ENCODE peak calls at places on chromosomes 11 and 22, in four cellular contexts. N, U, A and J are unnamed samples.

GRCh38 chr11:113683481-113684046 is 22.5 kb downstream of the TMPRSS5 start:
- DNase-seq in N (no peak), U (no peak), A (no peak), J (no peak)

GRCh38 chr11:119363874-119364590 is 17.5 kb downstream of the USP2 start:
- DNase-seq in N (no peak), U (no peak), A (peak), J (no peak)

GRCh38 chr22:36726007-36726380 is 22.4 kb upstream of the CACNG2 start:
- DNase-seq in N (no peak), U (no peak), A (no peak), J (no peak)

GRCh38 chr11:121117753-121118152 is 16.7 kb downstream of the TECTA start:
- DNase-seq in N (no peak), U (no peak), A (no peak), J (no peak)

GRCh38 chr11:86228967-86229330 is 15.6 kb upstream of the EED start:
- DNase-seq in N (no peak), U (no peak), A (no peak), J (no peak)

GRCh38 chr11:28089378-28089777 is 18.6 kb downstream of the KIF18A start:
- DNase-seq in N (peak), U (no peak), A (no peak), J (no peak)

GRCh38 chr22:44683237-44683636 is 18.8 kb upstream of the PRR5 start:
- DNase-seq in N (no peak), U (no peak), A (no peak), J (peak)

GRCh38 chr22:35191412-35191811 is 65.9 kb upstream of the HMGXB4 start:
- DNase-seq in N (peak), U (peak), A (no peak), J (no peak)

GRCh38 chr11:76592025-76592914 is 78.3 kb downstream of the LRRC32 start:
- DNase-seq in N (no peak), U (no peak), A (no peak), J (no peak)

GRCh38 chr11:19790831-19791552 is 78.4 kb downstream of the NAV2 start:
- DNase-seq in N (no peak), U (no peak), A (no peak), J (peak)

GRCh38 chr11:128848815-128849455 is 18.2 kb downstream of the KCNJ1 start:
- DNase-seq in N (peak), U (peak), A (peak), J (no peak)

GRCh38 chr22:28310299-28310698 is 369.3 kb downstream of the TTC28 start:
- DNase-seq in N (no peak), U (peak), A (no peak), J (no peak)

GRCh38 chr11:39678996-39679395 is 1780.5 kb downstream of the LRRC4C start:
- DNase-seq in N (no peak), U (no peak), A (no peak), J (no peak)

GRCh38 chr11:12237381-12237784 is 127.0 kb downstream of the MICAL2 start:
- DNase-seq in N (no peak), U (no peak), A (no peak), J (no peak)

GRCh38 chr22:36548606-36549005 is 19.6 kb upstream of the EIF3D start:
- DNase-seq in N (no peak), U (no peak), A (no peak), J (no peak)

GRCh38 chr22:50184541-50185383 is 951 bp upstream of the TRABD start:
- DNase-seq in N (no peak), U (no peak), A (no peak), J (no peak)

GRCh38 chr11:70255717-70256116 is 14.8 kb upstream of the PPFIA1 start:
- DNase-seq in N (no peak), U (no peak), A (no peak), J (no peak)

GRCh38 chr11:17518366-17518765 is 25.9 kb downstream of the USH1C start:
- DNase-seq in N (no peak), U (no peak), A (no peak), J (no peak)

GRCh38 chr11:17515443-17516176 is 28.6 kb downstream of the USH1C start:
- DNase-seq in N (no peak), U (no peak), A (no peak), J (no peak)

GRCh38 chr11:17514476-17514875 is 29.7 kb downstream of the USH1C start:
- DNase-seq in N (no peak), U (no peak), A (no peak), J (no peak)

GRCh38 chr11:17517186-17517585 is 27.0 kb downstream of the USH1C start:
- DNase-seq in N (no peak), U (no peak), A (no peak), J (no peak)

GRCh38 chr11:17516551-17517150 is 27.6 kb downstream of the USH1C start:
- DNase-seq in N (no peak), U (no peak), A (no peak), J (no peak)
- TF ChIP-seq POLR2AphosphoS2 in N (no peak), U (no peak), A (no peak), J (no peak)

DNA sequence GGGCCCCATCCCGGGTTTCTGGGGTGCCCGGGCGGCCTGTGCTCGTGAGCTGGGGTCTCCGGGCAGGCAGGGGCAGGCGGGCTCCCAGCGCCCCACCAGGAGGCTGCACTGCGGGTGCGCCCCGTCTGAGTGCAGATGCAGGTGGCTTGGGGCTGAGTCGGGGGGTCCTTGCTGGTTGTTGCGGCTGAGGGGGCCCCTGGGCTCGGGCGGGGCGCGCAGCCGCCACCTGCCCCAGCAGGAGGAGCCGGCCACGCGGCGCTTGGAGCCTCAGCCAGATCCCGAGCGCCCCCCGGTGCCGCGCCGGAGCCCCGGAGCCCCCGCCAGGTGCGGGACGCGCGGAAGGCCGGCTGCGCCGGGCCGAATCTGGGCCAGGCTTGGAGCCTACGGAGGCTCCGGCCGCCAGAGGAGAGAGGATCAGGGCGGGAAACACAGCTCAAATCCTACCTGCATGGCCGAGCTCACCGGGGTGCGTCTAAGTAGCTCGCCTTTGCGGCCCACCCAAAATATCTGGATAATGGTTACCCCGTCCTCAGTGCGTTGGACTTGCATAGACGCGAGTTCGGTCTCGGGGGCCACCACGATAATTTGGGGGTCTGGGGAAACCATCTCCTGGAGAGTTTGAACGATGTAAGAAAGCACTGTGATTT is 625 bp upstream of the IGF2 start:
- DNase-seq in N (no peak), U (peak), A (no peak), J (no peak)
- TF ChIP-seq POLR2AphosphoS2 in N (no peak), U (no peak), A (no peak), J (no peak)

GRCh38 chr11:103897156-103897555 is 139.3 kb upstream of the DDI1 start:
- DNase-seq in N (no peak), U (no peak), A (no peak), J (no peak)

GRCh38 chr11:103892603-103893002 is 143.8 kb upstream of the DDI1 start:
- DNase-seq in N (peak), U (no peak), A (no peak), J (no peak)

GRCh38 chr11:103894673-103895072 is 141.8 kb upstream of the DDI1 start:
- DNase-seq in N (no peak), U (no peak), A (no peak), J (no peak)

GRCh38 chr11:103893366-103893765 is 143.1 kb upstream of the DDI1 start:
- DNase-seq in N (no peak), U (no peak), A (no peak), J (no peak)

GRCh38 chr11:103894034-103894433 is 142.4 kb upstream of the DDI1 start:
- DNase-seq in N (no peak), U (no peak), A (no peak), J (no peak)
- TF ChIP-seq POLR2AphosphoS2 in N (no peak), U (no peak), A (no peak), J (no peak)

DNA sequence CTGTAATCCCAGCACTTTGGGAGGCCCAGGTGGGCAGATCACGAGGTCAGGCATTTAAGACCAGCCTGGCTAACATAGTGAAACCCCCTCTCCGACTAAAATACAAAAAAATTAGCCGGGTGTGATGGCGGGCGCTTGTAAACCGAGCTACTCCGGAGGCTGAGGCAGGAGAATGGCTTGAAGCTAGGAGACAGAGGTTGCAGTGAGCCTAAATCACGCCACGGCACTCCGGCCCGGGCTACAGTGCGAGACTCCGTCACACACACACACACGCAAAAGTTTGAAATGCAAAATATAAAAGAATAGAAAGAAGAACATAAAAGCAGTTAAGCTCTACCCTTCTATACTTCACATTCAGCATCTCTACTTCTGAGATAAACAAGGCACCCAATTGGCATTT is 1165.9 kb upstream of the CNTN5 start:
- DNase-seq in N (no peak), U (no peak), A (no peak), J (no peak)
- TF ChIP-seq POLR2AphosphoS2 in N (no peak), U (no peak), A (no peak), J (no peak)